ENCODE peak calls at places on chromosomes 16 and 17, in six cellular contexts. T is transverse colon, E is PC-3, F is body of pancreas, J is stomach, O is HCT116. R is an unnamed sample.

GRCh38 chr17:73703216-73703615 is 59.0 kb upstream of the SDK2 start:
- DNase-seq in T (no peak), E (no peak), F (no peak), J (no peak), O (no peak), R (no peak)

GRCh38 chr16:73002836-73003235 is 45.1 kb downstream of the ZFHX3 start:
- DNase-seq in T (no peak), E (no peak), F (no peak), J (no peak), O (no peak), R (no peak)

GRCh38 chr16:35102780-35103403 is 1643.5 kb downstream of the TP53TG3F start:
- DNase-seq in T (no peak), E (no peak), F (no peak), J (no peak), O (no peak), R (no peak)

GRCh38 chr17:81807839-81808238 is 3.9 kb downstream of the GCGR start:
- DNase-seq in T (no peak), E (no peak), F (no peak), J (no peak), O (no peak), R (no peak)

GRCh38 chr17:77581480-77581879 is 377.0 kb upstream of the TNRC6C start:
- DNase-seq in T (no peak), E (peak; percentile 71), F (no peak), J (no peak), O (no peak), R (peak; percentile 23)

GRCh38 chr17:55648086-55648485 is 74.6 kb downstream of the TMEM100 start:
- DNase-seq in T (no peak), E (no peak), F (no peak), J (no peak), O (no peak), R (no peak)

GRCh38 chr17:42323268-42323773 is 35.0 kb downstream of the STAT5A start:
- DNase-seq in T (no peak), E (no peak), F (no peak), J (no peak), O (no peak), R (no peak)

GRCh38 chr16:23301251-23302044 is 654 bp upstream of the SCNN1B start:
- DNase-seq in T (no peak), E (no peak), F (no peak), J (no peak), O (no peak), R (no peak)

GRCh38 chr16:84048871-84049270 is 6.3 kb upstream of the SLC38A8 start:
- DNase-seq in T (no peak), E (no peak), F (no peak), J (no peak), O (no peak), R (no peak)

GRCh38 chr17:45718791-45719190 is 65.3 kb upstream of the CRHR1 start:
- DNase-seq in T (no peak), E (peak; percentile 72), F (no peak), J (no peak), O (no peak), R (no peak)

GRCh38 chr16:88593489-88593888 is 23.3 kb downstream of the ZC3H18 start:
- DNase-seq in T (no peak), E (no peak), F (no peak), J (no peak), O (no peak), R (no peak)

GRCh38 chr16:79449906-79450305 is 150.6 kb downstream of the MAF start:
- DNase-seq in T (no peak), E (no peak), F (no peak), J (no peak), O (no peak), R (no peak)

GRCh38 chr16:82979406-82980111 is 352.8 kb downstream of the CDH13 start:
- DNase-seq in T (no peak), E (no peak), F (no peak), J (no peak), O (no peak), R (peak; percentile 61)

GRCh38 chr17:69059458-69060205 is 1.1 kb downstream of the ABCA9 start:
- DNase-seq in T (no peak), E (no peak), F (no peak), J (no peak), O (no peak), R (peak; percentile 80)

GRCh38 chr17:19757536-19758180 is 9.6 kb upstream of the ALDH3A1 start:
- DNase-seq in T (no peak), E (no peak), F (no peak), J (no peak), O (no peak), R (no peak)

GRCh38 chr17:49556183-49556943 is 19.3 kb upstream of the NXPH3 start:
- DNase-seq in T (peak; percentile 79), E (peak; percentile 88), F (peak; percentile 71), J (peak; percentile 83), O (peak; percentile 49), R (peak; percentile 68)

GRCh38 chr17:69677130-69677529 is 262.6 kb downstream of the MAP2K6 start:
- DNase-seq in T (no peak), E (peak; percentile 39), F (no peak), J (no peak), O (no peak), R (peak; percentile 13)

GRCh38 chr16:66553223-66553622 is 847 bp downstream of the CKLF start:
- DNase-seq in T (peak; percentile 44), E (no peak), F (peak; percentile 36), J (peak; percentile 29), O (no peak), R (no peak)

GRCh38 chr17:35752471-35752870 is 568 bp downstream of the GAS2L2 start:
- DNase-seq in T (no peak), E (no peak), F (peak; percentile 78), J (peak; percentile 82), O (no peak), R (no peak)

GRCh38 chr16:62978451-62978850 is 942.2 kb upstream of the CDH8 start:
- DNase-seq in T (no peak), E (no peak), F (no peak), J (no peak), O (no peak), R (no peak)

GRCh38 chr16:77711775-77712174 is 10.5 kb upstream of the NUDT7 start:
- DNase-seq in T (peak; percentile 48), E (no peak), F (no peak), J (peak; percentile 62), O (no peak), R (no peak)
- H3K4me3 ChIP-seq in T (no peak overlapping the region), E (no peak overlapping the region), F (no peak overlapping the region), J (no peak overlapping the region), O (no peak overlapping the region), R (no peak overlapping the region)

GRCh38 chr16:50956637-50957036 is 194.4 kb downstream of the SALL1 start:
- DNase-seq in T (no peak), E (no peak), F (no peak), J (no peak), O (no peak), R (no peak)
- TF ChIP-seq CTCF in T (no peak), E (no peak), F (no peak), J (no peak), O (no peak), R (no peak)

DNA sequence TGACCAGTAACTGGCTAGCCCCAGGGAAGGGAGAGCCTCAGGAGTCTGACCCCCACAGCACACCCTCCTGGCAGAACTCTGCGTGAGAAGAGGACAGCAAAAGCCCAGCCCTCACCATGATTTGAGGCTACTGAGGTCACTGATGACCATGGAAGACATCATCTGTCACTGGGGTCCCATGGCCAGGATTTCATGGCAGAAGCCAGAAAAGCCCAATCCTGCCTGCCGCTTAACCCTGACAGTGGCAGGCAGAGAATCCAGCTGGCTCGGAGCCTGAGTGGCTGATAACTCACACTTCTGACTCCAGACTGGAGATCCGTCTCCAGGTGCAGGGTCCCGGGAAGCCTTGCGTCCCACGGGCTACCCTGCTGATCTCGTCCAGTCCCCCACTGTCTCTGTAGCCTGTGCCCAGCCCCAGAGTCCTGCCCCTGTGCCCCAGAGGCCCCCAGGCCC is 17.5 kb downstream of the GRIN2C start:
- DNase-seq in T (no peak), E (peak; percentile 18), F (no peak), J (no peak), O (no peak), R (no peak)
- H3K4me3 ChIP-seq in T (peak overlapping the region; percentile 50), E (peak overlapping the region; percentile 71), F (no peak overlapping the region), J (peak overlapping the region; percentile 43), O (peak overlapping the region; percentile 40), R (no peak overlapping the region)

GRCh38 chr16:648071-648785 is 937 bp upstream of the WDR90 start:
- DNase-seq in T (peak; percentile 90), E (no peak), F (peak; percentile 88), J (peak; percentile 83), O (no peak), R (peak; percentile 24)
- TF ChIP-seq CTCF in T (peak; percentile 69), E (peak; percentile 41), F (peak; percentile 60), J (no peak), O (peak; percentile 53), R (peak; percentile 36)

GRCh38 chr16:1332618-1333148 is 762 bp upstream of the BAIAP3 start:
- DNase-seq in T (no peak), E (no peak), F (no peak), J (no peak), O (no peak), R (no peak)
- H3K4me3 ChIP-seq in T (peak overlapping the region; percentile 49), E (no peak overlapping the region), F (no peak overlapping the region), J (peak overlapping the region; percentile 43), O (no peak overlapping the region), R (peak overlapping the region; percentile 37)

GRCh38 chr16:67885976-67886375 is 1.3 kb downstream of the NRN1L start:
- DNase-seq in T (no peak), E (no peak), F (no peak), J (no peak), O (no peak), R (no peak)

GRCh38 chr16:67888311-67888710 is 3.6 kb downstream of the NRN1L start:
- DNase-seq in T (no peak), E (no peak), F (no peak), J (no peak), O (no peak), R (no peak)

GRCh38 chr16:67884684-67885083 is at the start of gene NRN1L:
- DNase-seq in T (peak; percentile 83), E (peak; percentile 77), F (peak; percentile 76), J (peak; percentile 89), O (no peak), R (peak; percentile 91)

GRCh38 chr16:67885545-67885944 is 860 bp downstream of the NRN1L start:
- DNase-seq in T (no peak), E (no peak), F (no peak), J (no peak), O (no peak), R (no peak)

DNA sequence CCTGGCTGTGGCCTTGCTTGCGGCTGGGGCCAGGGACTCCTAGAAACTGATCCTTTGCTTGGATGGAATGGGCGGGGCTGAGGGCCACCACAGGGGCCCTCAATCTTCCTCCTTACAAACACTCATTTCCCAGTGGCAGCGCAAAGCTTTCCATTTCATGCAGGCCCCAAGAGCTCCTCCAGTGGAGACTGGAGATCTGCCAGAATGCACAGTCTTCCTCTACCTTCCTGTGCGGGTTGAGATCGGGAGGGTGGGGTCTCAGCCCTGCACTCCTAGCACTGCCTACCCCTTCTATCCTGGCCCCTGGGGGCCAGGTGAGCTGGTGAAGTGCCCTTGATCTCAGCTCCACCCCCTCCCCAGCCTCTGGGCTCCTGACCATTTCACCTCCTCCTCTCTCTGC is 1.7 kb downstream of the NRN1L start:
- DNase-seq in T (no peak), E (no peak), F (no peak), J (no peak), O (no peak), R (no peak)
- TF ChIP-seq CTCF in T (no peak), E (no peak), F (no peak), J (no peak), O (no peak), R (no peak)

R was measured in fibroblast of pulmonary artery.